ENCODE peak calls at places on chromosomes 4 and X, in eight cellular contexts. T is stimulated activated CD4-positive, alpha-beta T cell treated with anti-CD3 and anti-CD28 coated beads, TNF-alpha, amount 100 ng/mL, for 1 hour; C is HCT116; N is OCI-LY7; D is HL-60; H is activated CD8-positive, alpha-beta memory T cell treated with anti-CD3 and anti-CD28 coated beads for 48 hours; A is GM23248; Q is RWPE1. V is an unnamed sample.

GRCh38 chr4:118967393-118967792 is 78.7 kb downstream of the SYNPO2 start:
- DNase-seq in T (no peak), C (no peak), N (no peak), D (no peak), H (no peak), A (peak), Q (no peak), V (no peak)

GRCh38 chr4:143482753-143483362 is 30.6 kb upstream of the SMARCA5 start:
- DNase-seq in T (no peak), C (peak), N (peak), D (no peak), H (no peak), A (peak), Q (peak), V (no peak)

GRCh38 chr4:94455081-94455480 is 3.3 kb downstream of the PDLIM5 start:
- DNase-seq in T (no peak), C (no peak), N (no peak), D (no peak), H (no peak), A (peak), Q (peak), V (no peak)

GRCh38 chr4:104486702-104487101 is 8.0 kb downstream of the CXXC4 start:
- DNase-seq in T (no peak), C (no peak), N (no peak), D (no peak), H (no peak), A (no peak), Q (no peak), V (no peak)

GRCh38 chr4:11748169-11748872 is 319.6 kb upstream of the HS3ST1 start:
- DNase-seq in T (no peak), C (peak), N (no peak), D (no peak), H (no peak), A (no peak), Q (peak), V (no peak)

GRCh38 chr4:40261246-40262078 is 64.6 kb downstream of the RHOH start:
- DNase-seq in T (no peak), C (no peak), N (no peak), D (no peak), H (no peak), A (no peak), Q (no peak), V (no peak)

GRCh38 chr4:111214371-111214770 is 591.5 kb upstream of the PITX2 start:
- DNase-seq in T (no peak), C (no peak), N (no peak), D (no peak), H (no peak), A (no peak), Q (no peak), V (no peak)

GRCh38 chr4:174172274-174172673 is 111.2 kb downstream of the FBXO8 start:
- DNase-seq in T (no peak), C (no peak), N (no peak), D (no peak), H (no peak), A (no peak), Q (no peak), V (no peak)

GRCh38 chr4:157978680-157979361 is 194.0 kb downstream of the GASK1B start:
- DNase-seq in T (no peak), C (peak), N (peak), D (peak), H (no peak), A (peak), Q (peak), V (no peak)

GRCh38 chr4:98828801-98829200 is 100.1 kb downstream of the EIF4E start:
- DNase-seq in T (no peak), C (peak), N (no peak), D (no peak), H (no peak), A (peak), Q (no peak), V (peak)

GRCh38 chrX:148609766-148610698 is 109.6 kb downstream of the AFF2 start:
- DNase-seq in T (no peak), C (no peak), N (peak), D (peak), H (no peak), A (no peak), Q (peak), V (no peak)

GRCh38 chr4:83581411-83582288 is 45.7 kb downstream of the GPAT3 start:
- DNase-seq in T (no peak), C (no peak), N (no peak), D (no peak), H (no peak), A (no peak), Q (no peak), V (no peak)

GRCh38 chr4:142473960-142474338 is 372.2 kb downstream of the INPP4B start:
- DNase-seq in T (no peak), C (no peak), N (peak), D (no peak), H (no peak), A (no peak), Q (no peak), V (no peak)

GRCh38 chr4:68021185-68021584 is 57.9 kb upstream of the TMPRSS11A start:
- DNase-seq in T (no peak), C (peak), N (no peak), D (no peak), H (no peak), A (peak), Q (peak), V (no peak)

GRCh38 chrX:10984213-10984612 is 126.9 kb upstream of the HCCS start:
- DNase-seq in T (no peak), C (no peak), N (no peak), D (no peak), H (no peak), A (no peak), Q (no peak), V (no peak)

GRCh38 chrX:154419189-154419588 is 7.8 kb downstream of the TAFAZZIN start:
- DNase-seq in T (no peak), C (no peak), N (no peak), D (no peak), H (no peak), A (no peak), Q (no peak), V (no peak)

GRCh38 chr4:1814453-1814852 is 21.4 kb downstream of the FGFR3 start:
- DNase-seq in T (no peak), C (no peak), N (no peak), D (no peak), H (no peak), A (no peak), Q (no peak), V (no peak)

GRCh38 chr4:85370400-85371032 is 104.4 kb upstream of the ARHGAP24 start:
- DNase-seq in T (no peak), C (peak), N (peak), D (peak), H (no peak), A (peak), Q (peak), V (no peak)

GRCh38 chr4:43234626-43235025 is 342.1 kb downstream of the GRXCR1 start:
- DNase-seq in T (no peak), C (no peak), N (no peak), D (no peak), H (no peak), A (peak), Q (no peak), V (no peak)

GRCh38 chrX:136147320-136147901 is at the start of gene FHL1:
- DNase-seq in T (peak), C (no peak), N (peak), D (no peak), H (no peak), A (peak), Q (peak), V (peak)

GRCh38 chr4:24642941-24643628 is 58.7 kb upstream of the DHX15 start:
- DNase-seq in T (no peak), C (no peak), N (no peak), D (no peak), H (no peak), A (peak), Q (no peak), V (no peak)

GRCh38 chr4:109406337-109406931 is 27.2 kb upstream of the SEC24B start:
- DNase-seq in T (no peak), C (peak), N (peak), D (no peak), H (no peak), A (peak), Q (peak), V (no peak)

GRCh38 chr4:177444911-177445736 is 2.9 kb upstream of the AGA start:
- DNase-seq in T (no peak), C (no peak), N (no peak), D (no peak), H (no peak), A (no peak), Q (no peak), V (no peak)

GRCh38 chrX:154323537-154323936 is 27.9 kb downstream of the TKTL1 start:
- DNase-seq in T (no peak), C (no peak), N (no peak), D (no peak), H (no peak), A (no peak), Q (no peak), V (no peak)

GRCh38 chrX:12304261-12304660 is 166.0 kb downstream of the FRMPD4 start:
- DNase-seq in T (no peak), C (no peak), N (peak), D (no peak), H (no peak), A (peak), Q (no peak), V (no peak)

GRCh38 chrX:65574356-65574755 is 39.8 kb upstream of the LAS1L start:
- DNase-seq in T (no peak), C (no peak), N (no peak), D (no peak), H (no peak), A (no peak), Q (no peak), V (no peak)

GRCh38 chrX:3811331-3812311 is 98.2 kb upstream of the PRKX start:
- DNase-seq in T (no peak), C (peak), N (peak), D (no peak), H (no peak), A (peak), Q (no peak), V (no peak)

GRCh38 chr4:4396628-4397440 is 9.9 kb downstream of the NSG1 start:
- DNase-seq in T (no peak), C (no peak), N (no peak), D (no peak), H (no peak), A (no peak), Q (no peak), V (no peak)

GRCh38 chrX:57265126-57265525 is 21.4 kb upstream of the FAAH2 start:
- DNase-seq in T (no peak), C (no peak), N (no peak), D (no peak), H (no peak), A (no peak), Q (no peak), V (no peak)

GRCh38 chrX:115233497-115234219 is at the start of gene LRCH2:
- DNase-seq in T (no peak), C (no peak), N (no peak), D (no peak), H (no peak), A (peak), Q (no peak), V (no peak)

GRCh38 chrX:31499120-31499519 is 427.3 kb upstream of the FTHL17 start:
- DNase-seq in T (no peak), C (no peak), N (no peak), D (no peak), H (no peak), A (peak), Q (no peak), V (no peak)

GRCh38 chr4:65580551-65580950 is 89.7 kb downstream of the EPHA5 start:
- DNase-seq in T (no peak), C (no peak), N (no peak), D (no peak), H (no peak), A (peak), Q (no peak), V (no peak)

GRCh38 chr4:152083348-152083747 is 322.5 kb upstream of the GATB start:
- DNase-seq in T (no peak), C (no peak), N (no peak), D (no peak), H (no peak), A (no peak), Q (no peak), V (no peak)